ENCODE peak calls at places on chromosomes 3 and 15, in four cellular contexts. E, B, C and S are unnamed samples. For H3K27me3, the result is how much of the 10 kb centered on the place peaks cover.

GRCh38 chr15:38069506-38069905 is 135.1 kb downstream of the TMCO5A start:
- DNase-seq in E (no peak), B (peak), C (peak), S (peak)

GRCh38 chr3:157199841-157200240 is 39.9 kb upstream of the CCNL1 start:
- DNase-seq in E (no peak), B (no peak), C (no peak), S (no peak)

GRCh38 chr3:187197255-187197654 is at the start of gene RTP1:
- DNase-seq in E (no peak), B (no peak), C (no peak), S (no peak)

GRCh38 chr15:63909819-63910437 is 76.2 kb upstream of the HERC1 start:
- DNase-seq in E (peak), B (no peak), C (peak), S (peak)

GRCh38 chr3:75906555-75907112 is 121.3 kb upstream of the ZNF717 start:
- DNase-seq in E (no peak), B (no peak), C (no peak), S (no peak)

GRCh38 chr3:166100710-166101109 is 263.5 kb upstream of the BCHE start:
- DNase-seq in E (no peak), B (no peak), C (no peak), S (no peak)

GRCh38 chr3:144104146-144104545 is 132.5 kb downstream of the DIPK2A start:
- DNase-seq in E (no peak), B (no peak), C (no peak), S (no peak)

GRCh38 chr15:47477253-47477652 is 240.1 kb upstream of the SEMA6D start:
- DNase-seq in E (no peak), B (no peak), C (no peak), S (no peak)

GRCh38 chr3:188948658-188949400 is 222.9 kb upstream of the TPRG1 start:
- DNase-seq in E (no peak), B (peak), C (no peak), S (peak)

GRCh38 chr15:77087213-77087612 is 16.3 kb upstream of the TSPAN3 start:
- DNase-seq in E (no peak), B (no peak), C (no peak), S (no peak)

GRCh38 chr15:77081971-77082370 is 11.1 kb upstream of the TSPAN3 start:
- DNase-seq in E (no peak), B (no peak), C (no peak), S (no peak)

GRCh38 chr15:77083381-77084160 is 12.7 kb upstream of the TSPAN3 start:
- DNase-seq in E (peak), B (no peak), C (peak), S (no peak)
- H3K4me3 ChIP-seq in E (peak), B (no peak), C (peak), S (no peak)

DNA sequence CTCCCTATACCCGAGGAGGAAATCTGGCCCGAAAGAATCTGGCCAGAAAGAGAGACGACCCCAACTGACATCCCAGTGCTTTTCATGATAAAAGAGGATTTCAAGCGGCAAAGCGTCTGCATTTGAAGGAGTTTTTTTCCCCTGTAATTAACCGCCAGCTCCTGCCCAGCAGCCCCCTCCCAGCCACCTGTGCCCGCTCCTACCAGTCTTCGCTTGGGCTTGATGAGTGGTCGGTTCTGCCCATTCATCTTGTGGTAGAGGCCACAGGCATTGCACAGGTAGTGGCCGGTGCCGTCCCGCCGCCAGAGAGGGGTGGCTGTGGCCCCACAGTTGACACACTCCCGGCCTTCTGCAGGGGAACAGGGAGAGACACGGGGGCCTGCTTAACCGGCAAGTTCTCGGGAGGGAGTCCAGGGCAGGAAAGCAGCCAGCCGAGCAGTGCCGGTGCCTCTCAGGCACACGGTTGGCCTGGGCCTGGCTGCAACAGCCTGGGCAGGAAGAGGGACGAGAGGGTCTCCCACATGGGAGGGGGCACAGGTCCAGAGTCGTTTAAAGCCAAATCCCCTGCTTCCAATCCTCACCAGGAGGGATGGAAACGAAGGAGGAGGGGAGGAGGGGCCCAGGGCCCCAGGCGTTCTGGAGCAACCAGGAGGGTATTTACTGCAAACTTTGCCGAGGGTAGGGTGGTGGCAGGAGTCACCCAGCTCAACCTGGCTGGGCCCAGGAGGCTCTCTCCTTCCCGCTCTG is 9.2 kb downstream of the GATA2 start:
- DNase-seq in E (no peak), B (no peak), C (no peak), S (no peak)
- H3K27me3 ChIP-seq in E (under half), B (under half), C (under half), S (under half)

GRCh38 chr3:81620813-81621212 is 140.6 kb downstream of the GBE1 start:
- DNase-seq in E (no peak), B (no peak), C (no peak), S (no peak)

GRCh38 chr3:81622395-81622794 is 139.1 kb downstream of the GBE1 start:
- DNase-seq in E (no peak), B (no peak), C (no peak), S (peak)

GRCh38 chr3:81621277-81621676 is 140.2 kb downstream of the GBE1 start:
- DNase-seq in E (no peak), B (no peak), C (no peak), S (no peak)
- TF ChIP-seq CTCF in E (no peak), B (no peak), C (no peak), S (no peak)

DNA sequence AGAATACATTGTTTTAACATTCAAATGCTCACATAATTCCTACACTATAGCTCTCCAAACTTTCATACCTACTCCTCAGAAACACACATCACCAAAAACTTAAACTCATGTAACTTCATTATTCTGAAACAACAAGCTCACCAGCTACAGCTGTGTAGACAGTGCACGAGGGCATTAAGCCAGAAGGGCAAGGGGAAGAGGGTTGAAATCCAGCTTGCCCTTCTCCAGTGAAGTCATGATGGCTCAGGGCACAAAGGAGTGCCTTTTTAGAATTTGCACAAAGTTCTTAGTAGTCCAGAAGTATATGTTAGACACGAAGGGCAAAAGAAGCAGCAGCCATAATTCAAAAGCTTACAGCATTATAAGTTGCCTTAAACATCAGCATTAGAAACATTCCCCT is 8.6 kb downstream of the SLC12A6 start:
- DNase-seq in E (no peak), B (no peak), C (no peak), S (no peak)
- H3K4me3 ChIP-seq in E (no peak), B (no peak), C (no peak), S (no peak)

DNA sequence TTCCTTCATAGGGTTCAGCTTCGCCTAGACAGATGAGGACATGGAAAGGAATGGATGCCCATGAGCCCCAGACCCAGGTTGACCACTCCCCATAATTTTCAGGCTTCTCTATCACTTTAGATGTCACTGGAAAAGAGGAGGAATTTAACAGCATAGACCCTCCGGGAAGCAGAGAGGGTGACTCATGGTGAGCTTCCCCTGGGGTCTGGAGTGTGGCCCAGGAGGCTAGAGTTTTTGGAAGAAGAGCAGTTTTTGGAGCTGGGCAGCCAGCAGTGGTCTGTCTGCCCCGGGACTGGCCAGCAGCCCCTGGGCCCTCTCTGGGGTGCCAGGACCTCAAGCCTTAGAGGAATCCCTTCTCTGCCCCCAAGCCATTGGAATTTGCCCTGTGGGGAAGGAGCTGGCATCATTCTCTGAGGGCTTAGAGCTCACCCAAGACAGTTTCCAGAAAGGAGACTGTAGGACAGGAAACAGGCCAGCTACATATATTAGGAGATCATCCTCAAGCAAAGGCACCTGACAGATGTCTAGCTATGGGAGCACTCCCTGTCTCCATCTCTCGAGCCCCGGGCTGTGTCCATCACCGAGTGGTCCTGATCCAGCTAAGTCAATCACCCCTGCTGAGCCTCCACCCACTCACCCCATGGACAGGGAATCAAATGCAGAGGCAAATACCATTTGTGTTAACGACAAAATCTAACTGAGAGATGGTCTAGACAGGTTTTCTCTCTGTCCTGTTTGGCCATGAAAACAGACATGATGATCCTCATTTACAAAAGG is 67.3 kb downstream of the MEGF11 start:
- DNase-seq in E (no peak), B (no peak), C (no peak), S (no peak)
- H3K27me3 ChIP-seq in E (under half), B (under half), C (under half), S (under half)

DNA sequence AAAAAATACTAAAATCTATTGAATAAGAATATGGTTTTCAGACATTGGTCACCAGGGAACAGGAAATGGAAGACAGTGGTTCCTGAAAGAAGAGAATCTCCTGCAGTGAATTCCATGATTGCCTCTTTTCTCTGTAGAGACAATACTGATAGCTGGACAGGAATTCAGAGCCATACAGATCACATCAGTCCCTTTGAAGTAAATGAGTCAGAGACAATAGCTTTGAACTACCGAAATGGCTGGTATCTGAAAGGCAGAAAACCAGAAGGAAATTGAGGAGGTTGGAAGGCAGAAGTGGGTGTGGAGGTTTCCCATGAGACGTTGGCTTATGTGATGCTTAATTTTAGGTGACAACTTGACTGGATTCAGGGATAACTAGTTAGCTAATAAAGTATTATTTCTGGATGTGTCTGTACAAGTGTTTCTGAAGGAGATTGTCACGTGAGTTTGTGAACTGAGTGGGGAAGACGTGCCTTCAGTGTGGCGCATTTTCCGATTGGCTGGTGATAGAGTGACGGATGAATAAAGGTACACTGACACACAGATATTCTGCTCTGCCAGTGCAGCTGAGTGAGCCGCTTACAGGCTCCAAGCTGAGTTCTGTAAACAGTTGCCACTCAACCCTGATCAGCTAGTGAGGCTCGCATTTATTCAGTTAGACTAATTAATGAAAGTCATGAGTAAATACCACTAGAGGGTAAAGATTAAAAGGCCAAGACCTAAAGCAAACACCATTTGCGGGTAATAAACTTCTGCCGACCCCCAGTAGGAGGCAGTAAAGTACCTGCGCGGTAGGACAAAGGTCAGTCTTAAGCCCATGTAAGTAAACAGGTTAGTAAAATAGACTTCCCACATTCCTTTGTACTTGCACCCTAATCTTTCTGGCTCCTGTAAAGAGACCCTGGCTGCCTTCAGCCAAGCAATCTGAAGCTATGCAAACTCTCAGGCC is 1298.6 kb downstream of the SI start:
- DNase-seq in E (no peak), B (no peak), C (no peak), S (no peak)
- TF ChIP-seq CTCF in E (no peak), B (peak), C (no peak), S (no peak)

DNA sequence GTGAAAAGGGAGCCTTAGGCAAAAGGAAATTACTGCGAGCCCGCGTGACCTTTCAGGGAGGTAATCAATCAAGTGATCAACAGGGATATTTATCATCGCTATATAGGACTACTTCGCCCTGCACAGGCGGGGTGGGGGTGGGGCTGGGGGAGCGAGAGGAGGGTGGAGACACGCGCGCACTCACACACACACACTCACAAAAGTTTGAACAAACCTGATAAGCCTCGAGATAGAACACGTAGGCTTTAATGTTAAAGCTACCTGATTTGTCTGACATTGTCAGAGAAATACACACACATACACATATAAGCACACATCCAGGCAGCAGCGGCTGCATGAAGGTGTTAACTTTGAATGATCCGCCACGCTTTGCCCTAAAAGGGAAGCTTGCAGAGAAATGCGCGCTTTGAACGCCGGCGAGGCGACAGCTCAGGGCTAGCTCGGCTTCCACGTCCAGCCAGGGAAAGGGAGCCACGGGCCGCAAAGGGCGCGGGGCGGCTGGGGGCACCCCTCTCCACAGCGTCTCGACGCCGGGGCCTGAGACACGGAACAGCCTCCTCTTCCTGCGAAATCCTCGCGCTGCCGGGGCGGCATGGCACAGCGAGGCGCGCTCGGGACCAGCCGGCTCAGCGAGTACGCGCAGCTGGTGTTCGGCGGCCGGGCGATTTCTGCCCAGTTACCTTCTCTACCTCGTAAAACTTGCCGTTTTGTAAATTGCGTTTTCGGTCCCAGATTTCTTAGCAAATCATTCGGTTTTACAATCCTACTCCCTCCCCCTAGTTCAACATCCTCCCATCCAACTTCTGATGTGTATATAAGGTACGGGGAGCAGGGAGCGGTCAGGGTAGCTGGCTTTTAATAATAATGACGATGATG is 4.8 kb upstream of the MECOM start:
- DNase-seq in E (no peak), B (peak), C (no peak), S (no peak)
- H3K4me3 ChIP-seq in E (peak), B (peak), C (peak), S (no peak)

GRCh38 chr3:137174514-137174913 is 216.7 kb downstream of the IL20RB start:
- DNase-seq in E (no peak), B (no peak), C (no peak), S (no peak)

GRCh38 chr3:137172703-137173102 is 214.9 kb downstream of the IL20RB start:
- DNase-seq in E (no peak), B (no peak), C (no peak), S (no peak)

DNA sequence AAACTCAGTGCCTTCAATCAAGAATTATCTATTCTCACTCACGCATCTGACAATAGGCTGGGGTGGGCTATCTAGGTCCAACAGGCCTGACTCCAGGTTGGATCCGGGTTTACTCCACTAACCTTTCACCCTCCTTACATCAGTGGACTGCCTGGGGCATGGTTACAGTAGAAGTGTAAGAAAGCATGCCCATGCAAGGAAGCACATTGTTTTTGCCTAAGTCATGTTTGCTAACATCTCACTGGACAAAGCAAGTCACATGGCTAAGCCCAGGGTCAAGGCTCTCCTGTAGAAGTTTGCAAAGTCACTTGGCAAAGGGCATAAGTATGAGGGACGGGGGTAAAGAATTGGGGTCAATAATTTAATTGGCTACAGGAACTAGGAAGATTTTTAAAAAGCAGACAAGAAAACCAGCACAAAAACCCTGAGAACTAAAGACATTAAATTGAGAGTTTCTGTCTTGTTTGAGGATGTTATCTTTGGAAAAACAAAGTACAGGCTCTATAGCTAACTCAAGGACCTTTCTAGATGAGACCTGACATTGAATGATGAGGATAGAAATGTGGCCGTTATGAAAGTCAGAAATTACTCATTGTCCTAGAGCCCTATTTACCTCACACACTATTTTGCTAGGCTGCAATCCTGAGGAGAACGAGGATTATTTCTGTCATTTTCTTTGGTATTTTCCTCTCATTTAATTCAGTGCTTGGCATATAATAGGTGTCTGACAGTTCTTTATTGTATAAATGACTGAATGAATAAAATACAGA is 214.2 kb downstream of the IL20RB start:
- DNase-seq in E (no peak), B (no peak), C (no peak), S (no peak)
- H3K27me3 ChIP-seq in E (under half), B (under half), C (under half), S (under half)

GRCh38 chr15:67384761-67385160 is 130.2 kb downstream of the IQCH start:
- DNase-seq in E (no peak), B (no peak), C (no peak), S (no peak)

GRCh38 chr15:67385971-67386370 is 131.4 kb downstream of the IQCH start:
- DNase-seq in E (no peak), B (no peak), C (no peak), S (no peak)

GRCh38 chr15:67381416-67382045 is 126.9 kb downstream of the IQCH start:
- DNase-seq in E (no peak), B (no peak), C (no peak), S (no peak)

GRCh38 chr15:67382723-67383122 is 128.1 kb downstream of the IQCH start:
- DNase-seq in E (no peak), B (no peak), C (no peak), S (no peak)

DNA sequence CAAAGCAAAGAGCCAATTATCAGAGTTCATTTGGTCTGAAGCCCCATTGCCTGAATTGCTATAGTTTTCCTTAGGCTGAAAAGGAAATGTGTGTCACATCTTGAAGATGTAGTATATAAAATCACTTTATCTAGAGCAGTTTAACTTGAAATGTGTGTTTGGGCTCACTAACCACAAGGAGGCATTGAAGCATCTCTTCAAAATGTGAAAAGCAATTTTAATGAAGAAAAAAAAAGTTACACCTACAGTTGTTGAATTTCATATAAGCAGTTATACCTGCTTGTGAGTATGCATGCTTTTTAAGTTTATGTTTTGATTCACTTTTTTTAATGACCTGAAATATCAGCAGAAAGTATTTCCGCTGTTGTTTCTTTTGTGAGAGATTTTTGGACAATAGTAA is 129.3 kb downstream of the IQCH start:
- DNase-seq in E (no peak), B (no peak), C (no peak), S (no peak)
- TF ChIP-seq CTCF in E (no peak), B (peak), C (no peak), S (peak)